ENCODE peak calls at places on chromosomes 5 and 9, in four cellular contexts. N is IMR-90, B is endothelial cell of umbilical vein, S is GM12878. D is an unnamed sample.

GRCh38 chr5:177490311-177490991 is 7.0 kb downstream of the PDLIM7 start:
- DNase-seq in S (no peak), B (no peak), N (no peak), D (no peak)

GRCh38 chr5:73822989-73823339 is 197.0 kb downstream of the ARHGEF28 start:
- DNase-seq in B (peak; percentile 35), N (peak; percentile 60), S (no peak), D (no peak)

GRCh38 chr5:72036951-72037350 is 70.3 kb upstream of the MAP1B start:
- DNase-seq in S (no peak), B (no peak), N (peak; percentile 4), D (no peak)

GRCh38 chr5:180612683-180613082 is 21.4 kb upstream of the SCGB3A1 start:
- DNase-seq in N (no peak), B (no peak), S (no peak), D (no peak)

GRCh38 chr5:133132717-133133116 is 80.9 kb downstream of the HSPA4 start:
- DNase-seq in S (no peak), B (no peak), N (no peak), D (no peak)

GRCh38 chr5:61993446-61994017 is 312.5 kb upstream of the KIF2A start:
- DNase-seq in N (no peak), S (no peak), B (no peak), D (no peak)

GRCh38 chr9:134525841-134526797 is 115.5 kb upstream of the COL5A1 start:
- DNase-seq in N (no peak), B (no peak), S (no peak), D (no peak)

GRCh38 chr9:32644698-32645097 is 9.2 kb upstream of the TAF1L start:
- DNase-seq in B (peak; percentile 84), N (peak; percentile 78), S (no peak), D (no peak)

GRCh38 chr5:21880164-21880563 is 973.0 kb downstream of the CDH12 start:
- DNase-seq in S (no peak), N (no peak), B (no peak), D (no peak)

GRCh38 chr9:36517131-36517530 is 55.6 kb upstream of the MELK start:
- DNase-seq in S (no peak), N (no peak), B (peak; percentile 25), D (no peak)

GRCh38 chr5:67246108-67246507 is 49.5 kb upstream of the CD180 start:
- DNase-seq in S (peak; percentile 19), B (peak; percentile 77), N (peak; percentile 82), D (peak; percentile 25)

GRCh38 chr5:154745349-154745748 is 9.8 kb upstream of the LARP1 start:
- DNase-seq in B (no peak), N (no peak), S (no peak), D (no peak)

DNA sequence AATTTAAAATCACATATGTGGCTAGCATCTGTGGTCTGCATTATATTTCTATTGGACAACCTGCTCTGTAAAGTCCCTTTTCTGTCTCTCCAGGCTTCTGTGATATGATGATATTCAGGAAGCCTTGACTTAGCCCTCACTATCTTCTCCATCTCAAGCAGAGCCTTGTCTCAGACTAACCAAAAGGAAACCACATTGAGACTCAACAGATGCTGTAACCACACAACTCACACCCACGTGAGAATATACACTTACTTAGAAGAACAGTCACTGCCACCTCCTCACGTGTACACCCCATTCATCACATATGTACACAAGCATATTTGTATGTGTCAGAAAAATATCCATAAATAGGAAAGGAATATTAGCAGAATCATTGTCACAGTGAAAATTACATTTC is 33.6 kb downstream of the HTR4 start:
- DNase-seq in S (no peak), B (peak; percentile 13), N (no peak), D (peak; percentile 23)
- TF ChIP-seq FOS in S (no peak), B (no peak), N (no peak), D (no peak)

GRCh38 chr5:131171276-131171815 is 602 bp downstream of the LYRM7 start:
- DNase-seq in S (no peak), N (no peak), B (no peak), D (peak; percentile 33)
- TF ChIP-seq FOS in S (no peak), N (no peak), B (no peak), D (no peak)

GRCh38 chr9:38214441-38214840 is 145.4 kb upstream of the SHB start:
- DNase-seq in B (no peak), N (no peak), S (no peak), D (no peak)
- TF ChIP-seq FOS in B (no peak), N (no peak), S (no peak), D (no peak)

GRCh38 chr9:85533538-85533937 is 208.2 kb downstream of the AGTPBP1 start:
- DNase-seq in S (no peak), N (no peak), B (no peak), D (no peak)
- TF ChIP-seq FOS in S (no peak), N (no peak), B (no peak), D (no peak)

GRCh38 chr5:131550606-131551005 is 84.4 kb downstream of the RAPGEF6 start:
- DNase-seq in B (peak; percentile 16), S (no peak), N (no peak), D (no peak)
- TF ChIP-seq FOS in B (no peak), S (no peak), N (no peak), D (no peak)

DNA sequence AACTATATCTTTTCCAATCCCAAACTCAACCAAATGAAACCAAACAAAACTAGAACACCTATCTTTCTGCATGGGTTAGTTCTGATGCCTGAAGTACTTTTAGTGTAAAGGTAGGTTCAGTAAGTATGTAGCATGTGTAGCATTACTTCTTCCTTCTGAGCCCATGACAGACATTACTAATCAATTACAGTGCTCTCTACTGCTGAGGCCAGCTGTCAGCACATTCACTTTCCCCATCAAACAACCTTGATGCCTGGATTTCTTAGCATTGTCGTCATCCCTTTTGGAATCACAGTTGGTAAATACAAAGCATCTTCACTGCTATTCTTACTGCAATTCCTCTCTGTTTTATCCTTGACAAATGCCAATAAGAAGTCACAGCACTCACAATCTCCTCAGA is 103.2 kb downstream of the PTTG1 start:
- DNase-seq in B (no peak), N (no peak), S (no peak), D (no peak)
- TF ChIP-seq FOS in B (no peak), N (no peak), S (no peak), D (no peak)

D was measured in K562.